ENCODE peak calls at places on chromosomes 3 and 15, in ten cellular contexts. J is lower lobe of right lung; B is fibroblast of lung; Q is adrenal gland; S is PC-3; T is neural progenitor cell; N is MM.1S; O is CD8-positive, alpha-beta memory T cell; A is left lung; P is AG04450. W is an unnamed sample.

GRCh38 chr15:65385868-65386253 is 8.1 kb upstream of the IGDCC3 start:
- DNase-seq in N (no peak), S (no peak), T (no peak), O (no peak), B (no peak), P (no peak), A (no peak), Q (no peak), J (no peak), W (no peak)

GRCh38 chr3:72299321-72299802 is 514.4 kb upstream of the PROK2 start:
- DNase-seq in N (no peak), T (no peak), Q (peak; percentile 49), O (no peak), A (no peak), J (no peak), S (peak; percentile 46), P (no peak), B (no peak), W (no peak)

GRCh38 chr15:93515256-93516044 is 426.4 kb upstream of the RGMA start:
- DNase-seq in T (no peak), B (no peak), P (no peak), N (no peak), O (no peak), S (no peak), A (no peak), Q (peak; percentile 10), J (no peak), W (no peak)

GRCh38 chr3:179558742-179559364 is 3.9 kb upstream of the ACTL6A start:
- DNase-seq in O (peak; percentile 56), N (peak; percentile 87), B (peak; percentile 84), A (peak; percentile 60), T (peak; percentile 77), P (no peak), Q (peak; percentile 76), S (peak; percentile 80), J (no peak), W (no peak)

GRCh38 chr15:28933710-28934445 is 48.1 kb downstream of the APBA2 start:
- DNase-seq in A (no peak), O (no peak), B (no peak), P (no peak), S (no peak), N (no peak), Q (no peak), T (peak; percentile 38), J (no peak), W (no peak)

GRCh38 chr3:193872265-193872753 is 263.6 kb upstream of the HES1 start:
- DNase-seq in J (no peak), T (no peak), P (peak; percentile 94), N (peak; percentile 93), B (peak; percentile 94), O (no peak), Q (peak; percentile 23), A (no peak), S (peak; percentile 99), W (no peak)

GRCh38 chr15:85335193-85335939 is 45.0 kb upstream of the AKAP13 start:
- DNase-seq in P (no peak), O (no peak), N (no peak), A (no peak), B (peak; percentile 34), J (no peak), Q (no peak), T (no peak), S (no peak), W (no peak)

GRCh38 chr15:32651229-32651837 is 9.8 kb downstream of the SCG5 start:
- DNase-seq in S (peak; percentile 88), O (peak; percentile 56), J (peak; percentile 53), T (peak; percentile 74), N (peak; percentile 70), B (peak; percentile 72), P (peak; percentile 38), Q (peak; percentile 65), A (peak; percentile 46), W (peak; percentile 42)

GRCh38 chr15:61275901-61276300 is 46.8 kb upstream of the RORA start:
- DNase-seq in B (no peak), N (no peak), O (no peak), T (no peak), S (no peak), P (no peak), A (no peak), J (no peak), Q (no peak), W (no peak)

GRCh38 chr15:68930268-68931022 is at the start of gene SPESP1:
- DNase-seq in N (peak; percentile 81), B (peak; percentile 75), O (peak; percentile 64), T (no peak), Q (peak; percentile 58), A (peak; percentile 75), J (peak; percentile 60), S (no peak), P (peak; percentile 16), W (no peak)

GRCh38 chr3:13824521-13825316 is 55.2 kb downstream of the WNT7A start:
- DNase-seq in Q (no peak), A (no peak), B (no peak), O (no peak), T (no peak), J (no peak), P (no peak), N (no peak), S (peak; percentile 62), W (no peak)

GRCh38 chr3:39075910-39076309 is 24.1 kb downstream of the WDR48 start:
- DNase-seq in Q (no peak), O (no peak), P (no peak), J (no peak), T (no peak), B (no peak), S (no peak), N (peak; percentile 75), A (no peak), W (no peak)

DNA sequence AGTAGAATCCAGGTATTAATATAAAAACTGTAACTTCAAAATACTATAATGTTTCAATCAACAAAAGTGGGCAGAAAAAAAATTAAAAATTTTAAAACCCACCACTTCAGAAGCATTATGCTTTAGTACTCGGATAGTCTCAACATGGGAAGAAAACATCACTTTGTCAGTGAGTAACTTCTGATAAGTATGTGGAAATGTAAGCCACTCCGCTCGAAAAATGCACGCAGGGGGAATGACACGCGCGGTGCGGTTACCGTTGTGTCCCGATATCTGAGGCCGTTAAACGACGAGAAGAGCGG is 656 bp downstream of the NGLY1 start:
- DNase-seq in O (no peak), J (no peak), Q (no peak), T (no peak), A (no peak), P (no peak), N (no peak), B (no peak), S (no peak), W (no peak)
- H3K27ac ChIP-seq in O (peak overlapping the region; percentile 89), J (peak overlapping the region; percentile 94), Q (peak overlapping the region; percentile 66), T (no peak overlapping the region), A (peak overlapping the region; percentile 97), P (peak overlapping the region; percentile 55), N (peak overlapping the region; percentile 74), B (peak overlapping the region; percentile 68), S (peak overlapping the region; percentile 40), W (no peak overlapping the region)

DNA sequence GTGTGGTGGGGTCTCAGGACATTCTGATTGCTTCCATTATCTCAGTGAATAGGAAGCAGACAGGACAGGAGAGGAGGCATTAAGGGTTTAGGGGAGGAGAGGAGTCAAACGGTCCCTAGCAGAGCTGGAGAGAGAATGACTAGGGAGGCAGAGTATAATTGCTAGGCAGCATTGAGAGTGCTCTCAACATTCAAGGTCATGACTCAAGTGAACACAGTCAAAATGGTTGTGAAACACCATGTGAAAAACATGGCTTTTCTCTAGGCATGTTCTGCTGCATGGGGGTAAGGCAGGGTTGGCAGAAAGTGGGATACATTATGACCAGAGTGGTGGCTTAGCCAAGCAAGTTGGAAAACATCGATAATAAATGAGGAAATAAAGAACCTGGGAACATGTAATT is 19.5 kb upstream of the HRH1 start:
- DNase-seq in P (no peak), O (no peak), B (peak; percentile 67), N (no peak), J (no peak), T (no peak), Q (peak; percentile 14), S (no peak), A (no peak), W (no peak)
- H3K27ac ChIP-seq in P (peak overlapping the region; percentile 39), O (no peak overlapping the region), B (no peak overlapping the region), N (no peak overlapping the region), J (no peak overlapping the region), T (no peak overlapping the region), Q (no peak overlapping the region), S (no peak overlapping the region), A (no peak overlapping the region), W (no peak overlapping the region)

DNA sequence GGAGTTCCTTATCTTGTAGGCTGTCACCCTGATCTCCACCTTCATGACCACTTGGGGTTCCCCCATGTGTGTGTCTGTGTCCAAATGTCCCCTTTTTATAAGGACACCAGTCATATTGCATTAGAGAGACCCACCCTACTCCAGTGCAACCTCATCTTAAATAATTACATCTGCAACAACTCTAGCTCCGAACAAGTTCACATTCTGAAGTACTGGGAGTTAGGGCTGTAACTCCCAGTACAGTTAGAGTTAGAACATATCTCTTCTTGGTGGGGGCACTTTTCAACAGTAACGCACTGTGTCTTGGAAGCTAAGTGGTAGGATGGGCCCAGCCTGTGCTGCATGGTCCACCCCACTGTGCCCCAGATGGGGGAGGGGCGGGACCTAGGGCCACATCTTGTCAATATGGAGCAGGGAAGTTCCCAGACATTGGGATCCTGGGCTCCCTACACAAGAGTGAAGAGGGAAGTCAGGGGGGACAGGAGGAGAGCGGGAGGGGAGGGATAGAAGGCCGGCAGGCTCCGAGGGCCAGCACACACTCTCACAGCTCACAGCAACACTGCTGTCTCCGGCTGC is 42.0 kb downstream of the KLF15 start:
- DNase-seq in Q (no peak), J (no peak), O (no peak), B (no peak), N (no peak), S (no peak), A (no peak), T (no peak), P (no peak), W (no peak)
- H3K27ac ChIP-seq in Q (no peak overlapping the region), J (no peak overlapping the region), O (no peak overlapping the region), B (no peak overlapping the region), N (no peak overlapping the region), S (no peak overlapping the region), A (no peak overlapping the region), T (no peak overlapping the region), P (no peak overlapping the region), W (no peak overlapping the region)

GRCh38 chr3:57851304-57851703 is 95.2 kb downstream of the SLMAP start:
- DNase-seq in N (no peak), B (no peak), A (no peak), P (no peak), J (no peak), S (no peak), Q (no peak), O (no peak), T (no peak), W (no peak)

GRCh38 chr3:57855943-57856342 is 99.8 kb downstream of the SLMAP start:
- DNase-seq in O (no peak), J (no peak), P (no peak), N (no peak), S (no peak), A (no peak), Q (no peak), B (no peak), T (no peak), W (no peak)

GRCh38 chr3:57856675-57857074 is 100.6 kb downstream of the SLMAP start:
- DNase-seq in P (no peak), S (peak; percentile 33), Q (no peak), T (no peak), A (no peak), B (peak; percentile 31), O (no peak), N (no peak), J (no peak), W (no peak)

GRCh38 chr3:57855281-57855680 is 99.2 kb downstream of the SLMAP start:
- DNase-seq in T (no peak), S (peak; percentile 62), N (no peak), J (no peak), A (no peak), Q (no peak), B (peak; percentile 62), O (no peak), P (no peak), W (no peak)

GRCh38 chr3:57852896-57853295 is 96.8 kb downstream of the SLMAP start:
- DNase-seq in J (no peak), P (no peak), S (peak; percentile 54), A (no peak), O (no peak), Q (no peak), T (no peak), N (no peak), B (peak; percentile 54), W (no peak)
- H3K27ac ChIP-seq in J (no peak overlapping the region), P (no peak overlapping the region), S (no peak overlapping the region), A (no peak overlapping the region), O (no peak overlapping the region), Q (no peak overlapping the region), T (no peak overlapping the region), N (no peak overlapping the region), B (no peak overlapping the region), W (no peak overlapping the region)